ENCODE peak calls at places on chromosomes 7 and 10, in ten cellular contexts. S is AG10803, L is small intestine, J is NCI-H1092 treated with DMSO at 0.1 percent for 48 hours, G is BE2C, Q is OCI-LY7, B is ELR, V is testis, M is esophagus squamous epithelium, R is T-helper 17 cell. D is an unnamed sample.

GRCh38 chr10:4515711-4516110 is 310.3 kb upstream of the AKR1E2 start:
- DNase-seq in S (no peak), L (no peak), J (no peak), G (no peak), Q (no peak), B (no peak), V (no peak), M (no peak), R (no peak), D (no peak)

GRCh38 chr10:21402606-21403083 is 122.8 kb downstream of the SKIDA1 start:
- DNase-seq in S (peak), L (no peak), J (no peak), G (no peak), Q (no peak), B (peak), V (no peak), M (no peak), R (no peak), D (no peak)

GRCh38 chr7:155398944-155399343 is 59.0 kb upstream of the EN2 start:
- DNase-seq in S (no peak), L (no peak), J (no peak), G (no peak), Q (no peak), B (no peak), V (peak), M (no peak), R (no peak), D (no peak)

GRCh38 chr10:7202804-7203203 is 208.0 kb downstream of the SFMBT2 start:
- DNase-seq in S (no peak), L (no peak), J (peak), G (no peak), Q (no peak), B (no peak), V (no peak), M (no peak), R (no peak), D (no peak)

GRCh38 chr7:150966002-150966401 is 12.1 kb downstream of the KCNH2 start:
- DNase-seq in S (no peak), L (no peak), J (no peak), G (peak), Q (peak), B (peak), V (no peak), M (no peak), R (no peak), D (no peak)

GRCh38 chr7:152120210-152120609 is 94.7 kb downstream of the GALNT11 start:
- DNase-seq in S (no peak), L (no peak), J (no peak), G (no peak), Q (no peak), B (peak), V (no peak), M (no peak), R (no peak), D (no peak)

GRCh38 chr7:55071411-55072188 is 52.8 kb downstream of the EGFR start:
- DNase-seq in S (peak), L (no peak), J (no peak), G (no peak), Q (no peak), B (no peak), V (no peak), M (no peak), R (no peak), D (no peak)

GRCh38 chr7:101688183-101688831 is 59.2 kb upstream of the MYL10 start:
- DNase-seq in S (peak), L (peak), J (peak), G (peak), Q (peak), B (peak), V (peak), M (no peak), R (peak), D (peak)

GRCh38 chr10:104809288-104810090 is 168.4 kb downstream of the SORCS3 start:
- DNase-seq in S (peak), L (no peak), J (no peak), G (no peak), Q (no peak), B (peak), V (no peak), M (no peak), R (no peak), D (peak)

GRCh38 chr10:91350651-91351081 is 59.5 kb upstream of the HECTD2 start:
- DNase-seq in S (peak), L (no peak), J (no peak), G (no peak), Q (no peak), B (no peak), V (no peak), M (no peak), R (no peak), D (no peak)

GRCh38 chr10:122344741-122345258 is 29.7 kb upstream of the PLEKHA1 start:
- DNase-seq in S (peak), L (peak), J (no peak), G (no peak), Q (no peak), B (peak), V (no peak), M (no peak), R (no peak), D (peak)

GRCh38 chr7:47783456-47784240 is 164.6 kb downstream of the PKD1L1 start:
- DNase-seq in S (peak), L (no peak), J (no peak), G (no peak), Q (no peak), B (peak), V (peak), M (no peak), R (no peak), D (peak)

GRCh38 chr7:74199551-74200355 is 10.1 kb upstream of the LAT2 start:
- DNase-seq in S (no peak), L (no peak), J (no peak), G (no peak), Q (no peak), B (peak), V (no peak), M (no peak), R (no peak), D (peak)

GRCh38 chr10:86967481-86967941 is 771 bp upstream of the ADIRF start:
- DNase-seq in S (no peak), L (no peak), J (no peak), G (no peak), Q (no peak), B (no peak), V (no peak), M (no peak), R (no peak), D (no peak)

GRCh38 chr10:79162861-79163662 is 94.3 kb downstream of the ZMIZ1 start:
- DNase-seq in S (peak), L (no peak), J (no peak), G (no peak), Q (no peak), B (peak), V (no peak), M (no peak), R (no peak), D (peak)